ENCODE peak calls at places on chromosomes 6 and 20, in six cellular contexts. G, E, X, V, N and Y are unnamed samples.

GRCh38 chr6:110357298-110357695 is 852 bp downstream of the METTL24 start:
- DNase-seq in V (no peak), N (no peak), E (no peak), X (no peak), G (peak), Y (no peak)

GRCh38 chr6:35469711-35470662 is 1.8 kb downstream of the RPL10A start:
- DNase-seq in V (no peak), X (no peak), G (peak), E (peak), N (peak), Y (peak)

GRCh38 chr6:34953084-34954025 is 64.3 kb downstream of the ANKS1A start:
- DNase-seq in N (peak), E (peak), X (no peak), G (peak), V (no peak), Y (peak)

GRCh38 chr6:143677891-143678737 is at the start of gene PHACTR2:
- DNase-seq in N (peak), X (no peak), G (peak), V (no peak), E (peak), Y (peak)

GRCh38 chr6:34462561-34462971 is 3.3 kb upstream of the PACSIN1 start:
- DNase-seq in X (no peak), E (peak), N (peak), G (peak), V (no peak), Y (no peak)

GRCh38 chr20:10672579-10673127 is 1.1 kb downstream of the JAG1 start:
- DNase-seq in G (peak), N (no peak), V (no peak), X (peak), E (peak), Y (no peak)

GRCh38 chr6:104705095-104705707 is 154.5 kb downstream of the HACE1 start:
- DNase-seq in V (peak), G (peak), E (peak), X (peak), N (peak), Y (peak)

GRCh38 chr6:127464881-127465459 is 5.8 kb upstream of the KIAA0408 start:
- DNase-seq in N (peak), G (peak), E (peak), X (peak), V (no peak), Y (peak)

GRCh38 chr6:140571139-140571538 is 1196.7 kb upstream of the CITED2 start:
- DNase-seq in N (no peak), G (peak), V (no peak), X (no peak), E (no peak), Y (no peak)

GRCh38 chr20:11018668-11019170 is 344.9 kb upstream of the JAG1 start:
- DNase-seq in N (no peak), G (no peak), V (no peak), X (no peak), E (no peak), Y (no peak)

GRCh38 chr6:167776906-167777645 is 49.6 kb upstream of the AFDN start:
- DNase-seq in E (no peak), X (no peak), V (no peak), N (no peak), G (no peak), Y (no peak)

GRCh38 chr6:164230259-164230658 is 815.7 kb downstream of the QKI start:
- DNase-seq in X (no peak), E (no peak), V (no peak), G (peak), N (no peak), Y (no peak)

GRCh38 chr6:45084257-45084656 is 243.9 kb upstream of the RUNX2 start:
- DNase-seq in V (no peak), E (no peak), N (no peak), G (peak), X (no peak), Y (no peak)

GRCh38 chr20:6746901-6747609 is 20.4 kb upstream of the BMP2 start:
- DNase-seq in E (no peak), N (peak), V (no peak), X (no peak), G (peak), Y (peak)

GRCh38 chr6:115545410-115545986 is 515.2 kb downstream of the FRK start:
- DNase-seq in X (no peak), V (no peak), N (no peak), E (no peak), G (no peak), Y (no peak)

GRCh38 chr6:74742793-74743508 is 462.9 kb downstream of the COL12A1 start:
- DNase-seq in N (no peak), V (no peak), E (no peak), X (no peak), G (no peak), Y (peak)

GRCh38 chr6:30688569-30688968 is 2.1 kb upstream of the PPP1R18 start:
- DNase-seq in N (no peak), X (peak), E (no peak), V (no peak), G (no peak), Y (no peak)

GRCh38 chr6:15382712-15383111 is 136.8 kb downstream of the JARID2 start:
- DNase-seq in G (no peak), E (no peak), V (no peak), X (no peak), N (no peak), Y (no peak)

GRCh38 chr6:2296781-2297180 is 51.4 kb upstream of the GMDS start:
- DNase-seq in E (no peak), V (no peak), N (no peak), G (no peak), X (no peak), Y (no peak)

GRCh38 chr20:21767739-21768223 is 62.3 kb downstream of the PAX1 start:
- DNase-seq in N (no peak), X (no peak), V (no peak), E (no peak), G (no peak), Y (no peak)

GRCh38 chr20:53652859-53653520 is 59.4 kb upstream of the ZNF217 start:
- DNase-seq in X (peak), V (no peak), E (peak), G (no peak), N (no peak), Y (no peak)

GRCh38 chr6:143248359-143248758 is 187.7 kb downstream of the AIG1 start:
- DNase-seq in N (no peak), X (no peak), G (no peak), V (no peak), E (no peak), Y (no peak)

GRCh38 chr6:119129148-119129967 is 50.9 kb upstream of the FAM184A start:
- DNase-seq in E (peak), V (peak), X (peak), N (peak), G (peak), Y (peak)

GRCh38 chr20:45911486-45912343 is at the start of gene PLTP:
- DNase-seq in N (peak), V (no peak), E (peak), X (no peak), G (peak), Y (no peak)

GRCh38 chr6:127190552-127190951 is 72.1 kb downstream of the RSPO3 start:
- DNase-seq in E (peak), X (peak), V (no peak), G (peak), N (peak), Y (peak)

GRCh38 chr6:72704979-72705378 is 83.1 kb downstream of the KCNQ5 start:
- DNase-seq in E (peak), N (peak), V (no peak), X (no peak), G (peak), Y (peak)

GRCh38 chr6:158817298-158818007 is 1.7 kb downstream of the EZR start:
- DNase-seq in E (no peak), N (peak), G (no peak), V (no peak), X (peak), Y (no peak)

GRCh38 chr20:1631309-1632227 is 11.8 kb upstream of the SIRPB1 start:
- DNase-seq in E (peak), V (no peak), G (no peak), N (no peak), X (no peak), Y (no peak)

GRCh38 chr6:20409427-20409971 is 7.8 kb downstream of the E2F3 start:
- DNase-seq in N (no peak), V (no peak), X (peak), E (no peak), G (no peak), Y (no peak)

GRCh38 chr6:26538936-26539615 is 910 bp downstream of the HMGN4 start:
- DNase-seq in N (peak), G (no peak), X (no peak), V (no peak), E (no peak), Y (peak)

GRCh38 chr20:58228484-58229197 is at the start of gene ANKRD60:
- DNase-seq in E (peak), X (no peak), G (peak), V (no peak), N (peak), Y (no peak)

GRCh38 chr20:15928946-15929345 is 644.3 kb downstream of the KIF16B start:
- DNase-seq in N (no peak), V (no peak), X (no peak), G (no peak), E (no peak), Y (no peak)

GRCh38 chr6:125995972-125996580 is 9.7 kb downstream of the TRMT11 start:
- DNase-seq in V (no peak), X (peak), E (peak), G (peak), N (peak), Y (peak)

GRCh38 chr20:44805335-44805734 is 5.0 kb downstream of the RIMS4 start:
- DNase-seq in E (no peak), X (no peak), V (no peak), G (no peak), N (no peak), Y (no peak)

GRCh38 chr20:10501377-10501776 is 66.3 kb downstream of the SLX4IP start:
- DNase-seq in E (peak), G (no peak), X (no peak), N (peak), V (no peak), Y (peak)

GRCh38 chr6:7169296-7169721 is 61.5 kb downstream of the RREB1 start:
- DNase-seq in N (no peak), G (no peak), X (no peak), E (peak), V (no peak), Y (no peak)
- H3K4me3 ChIP-seq in N (no peak), G (no peak), X (no peak), E (no peak), V (no peak), Y (no peak)

GRCh38 chr6:150744522-150745260 is 120.8 kb upstream of the MTHFD1L start:
- DNase-seq in E (no peak), X (no peak), G (no peak), N (no peak), V (no peak), Y (no peak)

GRCh38 chr6:150738092-150738625 is 127.3 kb upstream of the MTHFD1L start:
- DNase-seq in E (no peak), N (no peak), G (no peak), X (no peak), V (no peak), Y (no peak)

GRCh38 chr6:150739711-150740349 is 125.7 kb upstream of the MTHFD1L start:
- DNase-seq in G (no peak), N (peak), E (no peak), V (no peak), X (no peak), Y (peak)

GRCh38 chr6:150740453-150740852 is 125.0 kb upstream of the MTHFD1L start:
- DNase-seq in E (no peak), N (no peak), G (no peak), V (no peak), X (no peak), Y (no peak)

GRCh38 chr6:150741633-150742200 is 123.8 kb upstream of the MTHFD1L start:
- DNase-seq in N (peak), G (no peak), X (peak), E (peak), V (no peak), Y (no peak)
- TF ChIP-seq CTCF in N (peak), G (peak), X (peak), E (peak), V (peak), Y (peak)

GRCh38 chr6:157033428-157034140 is 256.4 kb downstream of the ARID1B start:
- DNase-seq in G (peak), E (peak), X (no peak), V (no peak), N (no peak), Y (no peak)
- H3K4me3 ChIP-seq in G (peak), E (no peak), X (peak), V (peak), N (peak), Y (peak)

DNA sequence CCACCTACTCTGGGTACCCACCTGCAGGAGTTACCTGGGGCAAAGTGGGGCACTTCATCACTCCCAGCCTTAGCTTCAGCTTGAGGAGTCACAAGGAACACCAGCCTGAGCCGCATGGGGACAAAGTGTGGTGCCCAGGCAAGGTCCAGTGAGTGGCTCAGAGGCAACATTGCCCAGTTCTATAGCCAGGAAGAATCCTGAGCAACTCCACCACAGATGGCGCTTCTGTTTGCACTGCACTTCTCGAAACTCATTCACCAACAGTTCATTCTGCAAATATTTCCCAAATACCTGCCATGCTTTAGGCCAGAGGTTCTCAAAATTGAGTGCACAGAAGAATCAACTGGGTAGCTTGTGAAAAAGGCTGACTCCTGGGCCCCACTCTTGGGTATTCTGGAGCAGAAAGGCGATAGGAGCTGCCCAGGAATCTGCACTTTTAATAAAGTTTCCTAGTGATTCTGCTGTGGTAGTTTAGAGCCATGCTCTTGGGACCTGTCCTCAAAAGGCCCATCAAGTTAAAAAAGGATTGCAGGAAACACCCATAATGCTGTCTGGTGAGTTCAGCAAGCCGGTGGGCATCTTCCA is 83.1 kb downstream of the VEGFA start:
- DNase-seq in G (no peak), N (no peak), X (no peak), E (no peak), V (no peak), Y (no peak)
- TF ChIP-seq CTCF in G (no peak), N (no peak), X (no peak), E (no peak), V (no peak), Y (no peak)

DNA sequence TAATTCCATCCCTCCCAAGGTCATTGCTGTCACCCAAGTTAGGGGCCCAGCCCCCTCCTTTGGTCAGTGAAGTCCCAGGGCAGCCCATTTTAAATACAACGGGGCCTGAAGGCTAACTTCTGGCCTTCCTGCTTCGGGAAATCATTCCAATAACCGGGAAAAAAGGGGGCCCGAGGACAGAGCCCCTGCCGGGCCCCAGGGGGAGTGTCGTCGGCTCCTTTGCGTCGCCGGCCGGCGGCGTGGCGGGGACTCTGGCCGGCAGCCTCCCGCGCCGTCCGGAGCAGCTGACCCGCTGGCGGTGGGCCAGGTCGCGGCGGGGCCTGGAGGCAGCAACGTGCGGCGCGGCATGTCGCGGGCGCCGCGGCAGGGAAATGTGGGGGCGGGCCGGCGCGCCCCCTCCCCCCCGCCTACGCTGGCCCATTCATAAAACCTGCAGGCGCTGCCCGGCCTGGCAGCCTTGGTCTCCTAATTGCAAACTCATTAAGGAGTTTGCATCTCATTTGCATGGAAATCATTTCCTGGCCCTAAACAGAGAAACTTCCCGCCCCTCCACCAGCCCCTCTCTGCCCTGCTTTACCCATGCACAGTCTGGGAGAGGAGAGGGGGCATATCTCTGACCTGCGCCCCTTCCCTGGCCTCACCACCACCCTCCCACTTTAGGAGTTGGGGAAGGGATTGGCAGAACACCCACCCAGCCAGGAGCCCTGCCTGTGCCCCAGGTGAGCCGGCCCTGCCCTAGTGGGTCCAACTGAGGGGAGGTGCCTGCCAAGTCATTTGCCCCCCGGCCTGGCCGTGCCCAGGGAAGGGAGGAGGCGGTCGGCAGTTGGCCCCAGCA is 50.7 kb downstream of the MRPL14 start:
- DNase-seq in V (no peak), G (no peak), E (peak), N (no peak), X (peak), Y (no peak)
- H3K4me3 ChIP-seq in V (no peak), G (no peak), E (no peak), N (no peak), X (peak), Y (no peak)

GRCh38 chr6:99024089-99024488 is 76.3 kb upstream of the FBXL4 start:
- DNase-seq in V (no peak), X (no peak), G (no peak), E (no peak), N (no peak), Y (no peak)
- TF ChIP-seq CTCF in V (no peak), X (no peak), G (no peak), E (no peak), N (no peak), Y (no peak)